ENCODE peak calls at places on chromosomes 6 and 20, in five cellular contexts. K, S, Q, C and I are unnamed samples.

GRCh38 chr20:34874094-34874654 is 1.5 kb upstream of the GGT7 start:
- DNase-seq in C (peak; percentile 91), S (peak; percentile 74), Q (peak; percentile 89), K (peak; percentile 52), I (peak; percentile 84)

GRCh38 chr6:15522427-15522826 is 140.4 kb downstream of the DTNBP1 start:
- DNase-seq in C (no peak), S (no peak), Q (no peak), K (no peak), I (peak; percentile 18)

GRCh38 chr6:157650261-157650640 is 172.8 kb upstream of the SNX9 start:
- DNase-seq in C (no peak), S (no peak), K (no peak), Q (no peak), I (no peak)

GRCh38 chr6:97919631-97920030 is 636.6 kb upstream of the MMS22L start:
- DNase-seq in S (no peak), C (no peak), Q (no peak), K (no peak), I (no peak)

GRCh38 chr6:48766349-48766748 is 655.4 kb upstream of the PTCHD4 start:
- DNase-seq in Q (peak; percentile 87), K (peak; percentile 44), C (peak; percentile 64), S (peak; percentile 29), I (no peak)

GRCh38 chr20:13336308-13337089 is 115.4 kb downstream of the ISM1 start:
- DNase-seq in C (no peak), Q (no peak), K (peak; percentile 86), S (no peak), I (no peak)

GRCh38 chr20:32589256-32589655 is 4.1 kb upstream of the NOL4L start:
- DNase-seq in Q (no peak), C (no peak), S (no peak), K (no peak), I (no peak)

GRCh38 chr6:100085162-100085431 is 91.1 kb upstream of the MCHR2 start:
- DNase-seq in Q (no peak), K (no peak), S (no peak), C (no peak), I (no peak)

GRCh38 chr6:119541132-119541905 is 191.8 kb upstream of the MAN1A1 start:
- DNase-seq in K (peak; percentile 71), Q (peak; percentile 100), C (peak; percentile 100), S (peak; percentile 98), I (no peak)

GRCh38 chr20:18428490-18429173 is 38.2 kb downstream of the DZANK1 start:
- DNase-seq in Q (peak; percentile 37), K (no peak), S (no peak), C (peak; percentile 66), I (peak; percentile 59)

GRCh38 chr20:47377122-47377722 is 20.7 kb upstream of the ZMYND8 start:
- DNase-seq in Q (no peak), S (no peak), C (no peak), K (no peak), I (no peak)
- TF ChIP-seq CTCF in Q (no peak), S (no peak), C (no peak), K (no peak), I (no peak)

GRCh38 chr6:25961619-25962367 is 809 bp upstream of the TRIM38 start:
- DNase-seq in S (no peak), K (no peak), C (no peak), Q (peak; percentile 13), I (peak; percentile 9)
- H3K4me3 ChIP-seq in S (peak overlapping the region; percentile 77), K (no peak overlapping the region), C (peak overlapping the region; percentile 63), Q (peak overlapping the region; percentile 86), I (peak overlapping the region; percentile 67)

DNA sequence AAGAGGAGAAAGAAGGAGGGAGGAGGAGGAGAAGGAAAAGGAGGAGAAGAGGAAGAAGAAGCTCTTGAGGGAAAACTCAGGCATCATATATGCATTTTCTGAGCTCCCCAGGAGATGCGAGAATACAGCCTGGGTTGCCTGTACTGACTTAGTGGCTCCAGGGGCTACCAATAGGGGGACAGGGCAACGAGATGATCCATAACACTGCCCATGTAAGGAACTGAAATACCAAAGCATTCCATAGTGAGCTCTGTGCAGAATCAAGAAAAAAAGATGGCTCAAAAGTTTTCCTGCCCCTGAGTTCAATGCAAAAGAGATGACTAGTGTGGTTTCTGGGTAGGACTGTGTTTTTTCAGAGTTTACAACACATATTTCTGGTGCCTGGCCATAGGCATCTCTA is 258.7 kb downstream of the ALDH8A1 start:
- DNase-seq in S (no peak), C (no peak), K (no peak), Q (no peak), I (no peak)
- TF ChIP-seq CTCF in S (no peak), C (peak; percentile 3), K (no peak), Q (no peak), I (no peak)

GRCh38 chr6:34673079-34673478 is 23.5 kb downstream of the ILRUN start:
- DNase-seq in Q (no peak), S (no peak), C (no peak), K (no peak), I (no peak)
- H3K4me3 ChIP-seq in Q (no peak overlapping the region), S (no peak overlapping the region), C (no peak overlapping the region), K (no peak overlapping the region), I (no peak overlapping the region)

GRCh38 chr6:129194441-129195021 is 311.6 kb downstream of the LAMA2 start:
- DNase-seq in C (no peak), S (no peak), Q (no peak), K (no peak), I (no peak)

GRCh38 chr6:129192458-129192989 is 309.6 kb downstream of the LAMA2 start:
- DNase-seq in S (no peak), C (no peak), K (no peak), Q (no peak), I (no peak)

GRCh38 chr6:129197154-129197553 is 314.2 kb downstream of the LAMA2 start:
- DNase-seq in C (no peak), Q (no peak), K (no peak), S (no peak), I (no peak)

GRCh38 chr6:129191275-129191674 is 308.3 kb downstream of the LAMA2 start:
- DNase-seq in S (no peak), K (no peak), Q (no peak), C (no peak), I (no peak)

GRCh38 chr6:129195666-129196065 is 312.7 kb downstream of the LAMA2 start:
- DNase-seq in Q (no peak), K (no peak), S (no peak), C (no peak), I (no peak)
- TF ChIP-seq CTCF in Q (no peak), K (no peak), S (peak; percentile 9), C (peak; percentile 21), I (no peak)

GRCh38 chr6:158852312-158853071 is 33.3 kb upstream of the EZR start:
- DNase-seq in S (no peak), Q (no peak), K (no peak), C (no peak), I (no peak)

GRCh38 chr6:158854214-158855101 is 35.3 kb upstream of the EZR start:
- DNase-seq in S (no peak), C (peak; percentile 41), K (no peak), Q (no peak), I (no peak)

GRCh38 chr6:158853072-158853871 is 34.1 kb upstream of the EZR start:
- DNase-seq in Q (peak; percentile 78), S (no peak), K (peak; percentile 99), C (peak; percentile 75), I (peak; percentile 74)

GRCh38 chr6:158856261-158856660 is 37.1 kb upstream of the EZR start:
- DNase-seq in Q (no peak), S (no peak), C (no peak), K (no peak), I (no peak)

DNA sequence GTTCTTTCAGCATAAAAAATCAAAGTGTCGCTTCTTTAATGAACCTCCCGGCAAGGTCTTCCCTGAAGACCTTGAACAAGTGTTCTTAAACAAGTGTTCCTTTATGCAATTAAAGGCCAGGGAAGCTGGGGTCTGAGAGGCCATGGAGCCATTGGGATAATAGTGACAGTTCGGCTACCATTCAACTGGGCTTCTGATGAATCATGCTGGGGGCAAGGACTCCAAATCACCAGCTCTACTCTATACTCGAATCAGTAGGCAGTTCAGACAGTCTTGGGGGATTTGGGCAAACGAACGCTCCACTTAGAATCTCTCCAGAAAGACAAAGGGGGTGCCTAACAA is 34.7 kb upstream of the EZR start:
- DNase-seq in S (no peak), C (no peak), K (no peak), Q (no peak), I (no peak)
- H3K4me3 ChIP-seq in S (no peak overlapping the region), C (no peak overlapping the region), K (no peak overlapping the region), Q (no peak overlapping the region), I (no peak overlapping the region)

GRCh38 chr6:165245287-165245686 is 64.1 kb downstream of the C6orf118 start:
- DNase-seq in Q (peak; percentile 42), S (no peak), K (no peak), C (no peak), I (no peak)
- TF ChIP-seq CTCF in Q (peak; percentile 37), S (no peak), K (peak; percentile 37), C (no peak), I (peak; percentile 32)

DNA sequence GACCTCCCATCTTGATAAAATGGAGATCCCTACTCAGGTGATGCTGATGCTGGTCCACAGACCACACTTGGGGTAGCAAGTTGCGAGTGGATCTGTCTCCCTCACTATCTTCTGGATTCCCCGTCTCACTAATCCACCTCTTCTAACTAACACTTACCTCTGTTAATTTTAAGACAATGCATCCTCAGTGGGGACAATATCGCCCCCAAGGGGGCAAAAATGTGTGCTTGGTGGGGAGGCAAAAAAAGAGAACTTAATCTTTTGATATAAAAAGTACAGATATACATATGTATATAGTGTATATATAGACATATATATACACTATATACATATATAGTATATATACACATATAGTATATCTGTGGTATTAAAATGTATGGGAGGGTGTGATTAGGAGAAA is 4.3 kb downstream of the LRFN2 start:
- DNase-seq in Q (no peak), K (no peak), C (no peak), S (no peak), I (no peak)
- H3K4me3 ChIP-seq in Q (no peak overlapping the region), K (no peak overlapping the region), C (no peak overlapping the region), S (no peak overlapping the region), I (no peak overlapping the region)